ENCODE peak calls at places on chromosomes 1 and 21, in four cellular contexts. X is RWPE1, W is body of pancreas, Y is fibroblast of mammary gland. I is an unnamed sample.

GRCh38 chr1:24929091-24929875 is 793 bp downstream of the RUNX3 start:
- DNase-seq in Y (no peak), W (no peak), X (no peak), I (peak)

GRCh38 chr1:34190692-34191091 is 14.0 kb downstream of the C1orf94 start:
- DNase-seq in X (no peak), W (no peak), Y (no peak), I (peak)

GRCh38 chr1:187018291-187018690 is 189.5 kb downstream of the PLA2G4A start:
- DNase-seq in Y (no peak), W (no peak), X (no peak), I (no peak)

GRCh38 chr1:210596641-210597040 is 267.9 kb downstream of the HHAT start:
- DNase-seq in X (no peak), W (no peak), Y (no peak), I (no peak)

GRCh38 chr21:29194847-29195246 is 64.4 kb downstream of the MAP3K7CL start:
- DNase-seq in X (no peak), W (no peak), Y (no peak), I (no peak)

GRCh38 chr1:230611128-230611914 is 31.0 kb upstream of the COG2 start:
- DNase-seq in W (no peak), X (no peak), Y (no peak), I (no peak)

GRCh38 chr1:169594391-169594790 is 8.1 kb upstream of the F5 start:
- DNase-seq in Y (no peak), W (no peak), X (no peak), I (no peak)

GRCh38 chr21:33047231-33047630 is 21.5 kb downstream of the OLIG2 start:
- DNase-seq in W (no peak), X (peak), Y (peak), I (no peak)

GRCh38 chr1:212651521-212651920 is 43.0 kb downstream of the ATF3 start:
- DNase-seq in W (no peak), X (no peak), Y (peak), I (no peak)

GRCh38 chr1:193417945-193418744 is 231.7 kb upstream of the B3GALT2 start:
- DNase-seq in W (no peak), Y (peak), X (peak), I (peak)

GRCh38 chr1:4006676-4007374 is 106.8 kb upstream of the C1orf174 start:
- DNase-seq in W (no peak), X (no peak), Y (no peak), I (no peak)

GRCh38 chr21:45828580-45829565 is 152.7 kb upstream of the COL6A1 start:
- DNase-seq in Y (no peak), X (no peak), W (no peak), I (no peak)

GRCh38 chr1:64223329-64224151 is 20.1 kb downstream of the UBE2U start:
- DNase-seq in X (peak), W (no peak), Y (peak), I (peak)

GRCh38 chr1:69197816-69198215 is 369.9 kb upstream of the LRRC7 start:
- DNase-seq in X (no peak), W (no peak), Y (no peak), I (no peak)

GRCh38 chr21:39576518-39577128 is 36.1 kb upstream of the B3GALT5 start:
- DNase-seq in X (no peak), W (no peak), Y (no peak), I (no peak)

GRCh38 chr1:155526356-155526755 is 36.2 kb downstream of the ASH1L start:
- DNase-seq in Y (no peak), X (no peak), W (no peak), I (no peak)

GRCh38 chr1:12690156-12690555 is 25.8 kb upstream of the AADACL3 start:
- DNase-seq in W (no peak), X (no peak), Y (no peak), I (no peak)

I was measured in SW480.